ENCODE peak calls at places on chromosome 21, in nine cellular contexts. R, B, A, L, O, H, X, W and M are unnamed samples.

GRCh38 chr21:46594276-46594675 is 10.6 kb downstream of the S100B start:
- DNase-seq in R (no peak), B (no peak), A (no peak), L (no peak), O (no peak), H (no peak), X (no peak), W (no peak), M (no peak)

GRCh38 chr21:16419188-16419874 is 689.5 kb downstream of the USP25 start:
- DNase-seq in R (peak; percentile 12), B (peak; percentile 27), A (peak; percentile 79), L (peak; percentile 84), O (no peak), H (peak; percentile 78), X (peak; percentile 99), W (peak; percentile 88), M (no peak)

GRCh38 chr21:32516729-32517649 is 68.3 kb downstream of the TCP10L start:
- DNase-seq in R (no peak), B (no peak), A (peak; percentile 77), L (no peak), O (no peak), H (peak; percentile 28), X (peak; percentile 94), W (peak; percentile 67), M (no peak)

GRCh38 chr21:14864211-14865021 is 200.4 kb downstream of the NRIP1 start:
- DNase-seq in R (peak; percentile 81), B (peak; percentile 77), A (no peak), L (peak; percentile 63), O (peak; percentile 79), H (peak; percentile 67), X (peak; percentile 67), W (peak; percentile 89), M (no peak)

GRCh38 chr21:44370027-44370735 is 16.8 kb downstream of the TRPM2 start:
- DNase-seq in R (no peak), B (peak; percentile 82), A (peak; percentile 56), L (peak; percentile 67), O (peak; percentile 84), H (peak; percentile 62), X (no peak), W (peak; percentile 62), M (no peak)

GRCh38 chr21:26814374-26814773 is 30.8 kb downstream of the ADAMTS1 start:
- DNase-seq in R (no peak), B (no peak), A (no peak), L (no peak), O (no peak), H (no peak), X (no peak), W (no peak), M (no peak)

GRCh38 chr21:15199940-15200339 is 135.1 kb upstream of the NRIP1 start:
- DNase-seq in R (no peak), B (no peak), A (no peak), L (no peak), O (no peak), H (no peak), X (no peak), W (no peak), M (no peak)

GRCh38 chr21:16768096-16768495 is 744.7 kb upstream of the CXADR start:
- DNase-seq in R (no peak), B (no peak), A (no peak), L (no peak), O (no peak), H (no peak), X (no peak), W (no peak), M (no peak)

GRCh38 chr21:15327637-15328265 is 263.0 kb upstream of the NRIP1 start:
- DNase-seq in R (no peak), B (no peak), A (no peak), L (no peak), O (no peak), H (no peak), X (no peak), W (no peak), M (no peak)

GRCh38 chr21:23960769-23961168 is 1646.5 kb downstream of the MRPL39 start:
- DNase-seq in R (no peak), B (no peak), A (no peak), L (no peak), O (no peak), H (no peak), X (no peak), W (no peak), M (no peak)

GRCh38 chr21:25862112-25862511 is 127.3 kb downstream of the GABPA start:
- DNase-seq in R (peak; percentile 71), B (no peak), A (no peak), L (no peak), O (no peak), H (no peak), X (no peak), W (no peak), M (no peak)

GRCh38 chr21:30838536-30838935 is 9.0 kb upstream of the KRTAP7-1 start:
- DNase-seq in R (no peak), B (no peak), A (no peak), L (no peak), O (no peak), H (no peak), X (no peak), W (no peak), M (no peak)

GRCh38 chr21:17513214-17514123 is 626 bp downstream of the CXADR start:
- DNase-seq in R (peak; percentile 44), B (peak; percentile 75), A (no peak), L (peak; percentile 10), O (peak; percentile 77), H (peak; percentile 44), X (peak; percentile 60), W (no peak), M (no peak)

DNA sequence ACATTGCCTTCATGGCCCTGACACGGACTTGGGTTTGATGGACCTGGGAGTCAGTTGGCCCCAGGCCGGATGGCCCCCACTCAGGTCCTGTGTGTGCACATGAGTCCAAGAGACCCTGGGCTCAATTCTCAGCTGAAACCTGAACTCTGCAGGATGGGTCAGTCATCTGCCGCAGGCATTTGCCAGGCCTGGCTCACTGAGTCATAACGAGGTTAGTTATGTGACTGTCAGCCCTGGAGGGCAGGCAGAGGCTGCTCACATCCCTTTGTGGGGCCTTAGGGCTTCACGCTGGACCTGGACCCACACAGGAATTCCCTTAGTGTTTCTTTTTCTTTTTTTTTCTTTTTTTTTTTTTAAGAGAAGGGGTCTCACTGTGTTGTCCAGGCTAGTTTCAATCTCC is 46.5 kb downstream of the PSMG1 start:
- DNase-seq in R (no peak), B (no peak), A (no peak), L (no peak), O (no peak), H (no peak), X (no peak), W (no peak), M (no peak)
- H3K27ac ChIP-seq in R (no peak overlapping the region), B (peak overlapping the region; percentile 79), A (no peak overlapping the region), L (no peak overlapping the region), O (peak overlapping the region; percentile 63), H (no peak overlapping the region), X (no peak overlapping the region), W (no peak overlapping the region), M (no peak overlapping the region)

GRCh38 chr21:41847066-41847804 is 31.9 kb downstream of the PRDM15 start:
- DNase-seq in R (no peak), B (peak; percentile 24), A (no peak), L (no peak), O (peak; percentile 65), H (no peak), X (no peak), W (peak; percentile 28), M (no peak)
- TF ChIP-seq CTCF in R (no peak), B (no peak), A (no peak), L (no peak), O (no peak), H (no peak), X (no peak), W (no peak), M (no peak)

GRCh38 chr21:34933609-34934345 is 115.3 kb downstream of the RUNX1 start:
- DNase-seq in R (no peak), B (no peak), A (no peak), L (no peak), O (peak; percentile 67), H (no peak), X (no peak), W (no peak), M (no peak)
- H3K4me3 ChIP-seq in R (no peak overlapping the region), B (no peak overlapping the region), A (no peak overlapping the region), L (no peak overlapping the region), O (no peak overlapping the region), H (no peak overlapping the region), X (no peak overlapping the region), W (no peak overlapping the region), M (peak overlapping the region; percentile 7)

DNA sequence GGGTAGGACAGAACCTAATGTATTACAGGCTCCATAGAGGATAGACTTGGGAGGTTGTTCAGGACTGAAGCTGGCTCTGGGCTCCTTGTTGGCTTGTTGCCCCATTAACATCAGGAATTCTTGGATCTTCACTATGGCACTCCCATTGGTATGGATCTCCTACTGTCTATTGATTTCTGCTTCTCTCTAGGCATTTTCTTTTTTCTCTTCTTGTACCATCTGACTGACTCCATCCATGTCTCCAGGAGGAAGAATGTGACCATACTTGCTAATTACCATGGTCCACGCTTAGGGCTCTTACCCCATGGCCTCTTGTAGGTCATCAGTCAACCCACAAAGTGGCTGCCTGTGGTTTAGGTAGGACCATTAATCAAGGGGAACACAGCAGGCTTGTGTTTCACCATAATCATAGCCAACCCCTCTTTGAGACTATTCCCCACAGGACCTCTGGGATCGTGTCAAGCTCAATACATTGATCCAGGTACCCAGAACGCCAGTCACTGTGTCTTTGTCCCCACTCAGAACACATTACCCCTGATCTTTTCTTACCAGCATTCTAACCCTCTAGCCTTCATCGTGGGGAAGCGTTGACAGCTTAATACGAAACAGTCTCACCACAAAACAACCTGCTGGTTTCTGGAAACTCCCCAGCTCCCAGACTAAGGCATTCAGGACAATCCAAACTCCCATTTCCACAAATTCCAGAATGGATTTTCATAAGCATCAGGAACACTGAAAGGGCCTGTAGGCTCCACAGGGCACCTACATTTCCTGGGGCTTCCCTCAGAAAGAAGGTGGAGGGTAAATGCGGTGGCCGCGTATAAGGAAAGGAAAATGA is 97.1 kb downstream of the ETS2 start:
- DNase-seq in R (no peak), B (peak; percentile 58), A (no peak), L (no peak), O (no peak), H (no peak), X (no peak), W (no peak), M (no peak)
- H3K27ac ChIP-seq in R (no peak overlapping the region), B (peak overlapping the region; percentile 63), A (peak overlapping the region; percentile 90), L (no peak overlapping the region), O (no peak overlapping the region), H (no peak overlapping the region), X (no peak overlapping the region), W (peak overlapping the region; percentile 52), M (no peak overlapping the region)

DNA sequence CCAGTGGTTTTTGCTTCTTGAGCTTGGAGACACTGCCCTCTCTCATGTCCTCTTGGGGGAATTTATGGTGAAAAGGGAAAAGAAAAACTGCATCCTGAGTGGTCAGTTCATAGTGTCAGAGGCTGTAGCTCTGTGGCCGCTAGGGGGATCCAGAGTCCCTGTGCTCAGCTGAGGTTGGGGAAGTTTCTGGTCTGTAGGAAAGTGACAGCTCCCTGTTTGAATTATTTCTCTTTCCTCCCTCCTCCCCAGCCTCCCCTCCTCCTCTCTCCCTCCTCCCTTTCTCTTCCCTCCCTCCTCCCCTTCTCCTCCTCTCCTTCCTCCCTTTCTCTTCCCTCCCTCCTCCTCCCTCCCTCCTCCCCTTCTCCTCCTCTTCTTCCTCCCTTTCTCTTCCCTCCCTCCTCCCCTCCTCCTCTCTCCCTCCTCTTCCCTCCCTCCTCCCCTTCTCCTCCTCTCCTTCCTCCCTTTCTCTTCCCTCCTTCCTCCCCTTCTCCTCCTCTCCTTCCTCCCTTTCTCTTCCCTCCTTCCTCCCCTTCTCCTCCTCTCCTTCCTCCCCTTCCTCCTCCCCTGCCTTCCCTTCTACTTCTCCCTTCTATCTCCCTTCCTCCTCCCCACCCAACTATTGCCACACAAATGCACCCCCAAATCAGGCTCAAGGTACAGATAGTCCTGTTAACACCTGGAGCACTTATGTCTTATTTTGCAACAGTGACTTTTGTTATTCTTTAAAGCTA is 203.9 kb downstream of the KCNJ6 start:
- DNase-seq in R (peak; percentile 49), B (peak; percentile 85), A (peak; percentile 81), L (no peak), O (no peak), H (peak; percentile 60), X (peak; percentile 67), W (no peak), M (no peak)
- TF ChIP-seq CTCF in R (peak; percentile 59), B (peak; percentile 98), A (peak; percentile 89), L (no peak), O (peak; percentile 27), H (peak; percentile 78), X (peak; percentile 82), W (peak; percentile 24), M (peak; percentile 25)